ENCODE peak calls at places on chromosomes 3 and 15, in four cellular contexts. O is tibial nerve, A is brain microvascular endothelial cell, L is keratinocyte. D is an unnamed sample.
A peak's percentile ranks its signal among the peaks of the same experiment; 100 is the strongest.

GRCh38 chr15:90037961-90038633 is 37.0 kb downstream of the ZNF710 start:
- DNase-seq in L (no peak), O (no peak), A (peak; percentile 32), D (no peak)

GRCh38 chr3:62293051-62293780 is 80.1 kb downstream of the FEZF2 start:
- DNase-seq in O (no peak), L (no peak), A (no peak), D (no peak)

GRCh38 chr3:35592589-35593295 is 46.6 kb upstream of the ARPP21 start:
- DNase-seq in L (no peak), A (no peak), O (no peak), D (no peak)

GRCh38 chr15:31381801-31382692 is 55.4 kb downstream of the KLF13 start:
- DNase-seq in O (no peak), A (no peak), L (no peak), D (no peak)

GRCh38 chr3:192514754-192515660 is 212.3 kb downstream of the FGF12 start:
- DNase-seq in O (no peak), A (no peak), L (no peak), D (peak; percentile 26)

GRCh38 chr3:51271172-51271571 is 113.9 kb upstream of the MANF start:
- DNase-seq in L (no peak), O (no peak), A (no peak), D (no peak)

GRCh38 chr15:69686626-69687025 is 234.0 kb downstream of the RPLP1 start:
- DNase-seq in A (no peak), O (no peak), L (no peak), D (no peak)

GRCh38 chr3:30628188-30628930 is 22.0 kb downstream of the TGFBR2 start:
- DNase-seq in L (no peak), A (no peak), O (no peak), D (no peak)

GRCh38 chr15:44128443-44128842 is 66.6 kb downstream of the FRMD5 start:
- DNase-seq in A (no peak), L (no peak), O (no peak), D (no peak)
- H3K27ac ChIP-seq in A (no peak overlapping the region), L (no peak overlapping the region), O (no peak overlapping the region), D (no peak overlapping the region)

GRCh38 chr3:165346503-165346902 is 150.3 kb upstream of the SLITRK3 start:
- DNase-seq in A (no peak), L (no peak), O (no peak), D (no peak)
- TF ChIP-seq CTCF in A (no peak), L (no peak), O (no peak), D (no peak)

GRCh38 chr3:195441051-195441450 is 1.8 kb downstream of the ACAP2 start:
- DNase-seq in L (no peak), A (no peak), O (no peak), D (no peak)
- H3K4me3 ChIP-seq in L (peak overlapping the region; percentile 92), A (peak overlapping the region; percentile 90), O (peak overlapping the region; percentile 99), D (peak overlapping the region; percentile 94)

DNA sequence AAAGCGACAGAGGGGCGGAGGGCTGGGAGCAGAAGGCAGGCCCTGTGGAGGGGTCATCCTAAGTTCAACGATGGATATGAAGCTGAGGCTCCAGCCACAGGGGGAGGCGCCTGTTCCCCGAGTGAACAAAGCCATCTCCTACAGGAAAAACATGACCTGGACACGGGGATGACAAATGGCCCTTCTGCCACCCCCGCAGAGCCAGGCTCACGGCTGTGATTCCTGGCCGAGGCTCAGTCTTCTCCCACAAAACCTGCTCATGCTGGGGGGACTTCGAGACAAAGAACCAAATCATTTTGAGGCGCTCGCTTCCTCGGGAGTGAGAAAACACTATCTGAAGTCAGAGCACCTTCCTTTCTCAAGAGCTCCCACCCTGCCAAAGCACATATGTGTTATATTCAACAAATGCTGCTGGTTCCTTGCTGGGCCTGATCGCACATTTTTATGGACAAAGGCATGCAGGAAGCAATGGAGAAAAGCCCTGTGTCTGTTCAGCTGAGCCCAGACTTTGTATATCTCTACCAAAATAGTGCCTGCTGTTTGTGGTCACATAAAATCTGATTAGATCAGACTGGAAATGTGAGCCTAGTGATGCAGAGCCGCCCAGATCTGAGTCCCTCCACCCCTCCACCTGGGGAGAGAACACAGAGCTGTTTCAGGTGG is 5.6 kb downstream of the RBP1 start:
- DNase-seq in O (no peak), A (peak; percentile 92), L (no peak), D (peak; percentile 76)
- H3K27ac ChIP-seq in O (peak overlapping the region; percentile 55), A (peak overlapping the region; percentile 97), L (peak overlapping the region; percentile 87), D (peak overlapping the region; percentile 78)

GRCh38 chr3:108221911-108222812 is at the start of gene IFT57:
- DNase-seq in A (peak; percentile 99), L (peak; percentile 63), O (peak; percentile 94), D (peak; percentile 98)
- TF ChIP-seq CTCF in A (no peak), L (no peak), O (no peak), D (no peak)